ENCODE peak calls at places on chromosomes 6 and 20, in six cellular contexts. H is C1 segment of cervical spinal cord, M is dermis blood vessel endothelial cell, I is NT2/D1, W is AG04450, A is ELR. Y is an unnamed sample.

GRCh38 chr6:149210376-149210775 is 107.1 kb upstream of the TAB2 start:
- DNase-seq in A (peak), W (no peak), H (no peak), M (peak), I (no peak), Y (peak)

GRCh38 chr6:97626586-97627441 is 343.8 kb upstream of the MMS22L start:
- DNase-seq in M (no peak), W (no peak), A (peak), H (no peak), I (no peak), Y (no peak)

GRCh38 chr20:44011251-44011940 is 96.7 kb downstream of the TOX2 start:
- DNase-seq in I (no peak), A (no peak), M (no peak), H (no peak), W (no peak), Y (no peak)

GRCh38 chr6:90256698-90257485 is 39.8 kb downstream of the BACH2 start:
- DNase-seq in I (no peak), A (peak), H (no peak), W (peak), M (peak), Y (peak)

GRCh38 chr6:37056112-37056403 is 50.6 kb downstream of the FGD2 start:
- DNase-seq in W (no peak), A (no peak), I (no peak), M (no peak), H (no peak), Y (no peak)

GRCh38 chr20:42795399-42795798 is 394.3 kb downstream of the PTPRT start:
- DNase-seq in M (no peak), I (no peak), W (no peak), A (no peak), H (no peak), Y (no peak)

GRCh38 chr20:51094221-51094620 is 71.3 kb upstream of the KCNG1 start:
- DNase-seq in A (no peak), M (no peak), H (no peak), I (no peak), W (no peak), Y (no peak)

GRCh38 chr6:138953451-138953850 is 34.6 kb downstream of the REPS1 start:
- DNase-seq in H (no peak), I (no peak), W (no peak), A (peak), M (no peak), Y (peak)

GRCh38 chr6:134464690-134465411 is 146.9 kb upstream of the SGK1 start:
- DNase-seq in I (no peak), W (peak), H (no peak), A (peak), M (no peak), Y (peak)

GRCh38 chr20:17505664-17506517 is 25.3 kb downstream of the BFSP1 start:
- DNase-seq in A (peak), H (no peak), I (no peak), M (peak), W (no peak), Y (peak)

GRCh38 chr20:50242863-50243609 is 52.4 kb downstream of the CEBPB start:
- DNase-seq in I (no peak), H (peak), A (no peak), W (no peak), M (peak), Y (peak)

GRCh38 chr20:21430031-21430430 is 32.7 kb upstream of the NKX2-4 start:
- DNase-seq in M (no peak), A (no peak), H (no peak), W (no peak), I (no peak), Y (no peak)

GRCh38 chr6:126672654-126673053 is 332.7 kb downstream of the CENPW start:
- DNase-seq in H (no peak), I (no peak), A (no peak), W (no peak), M (no peak), Y (no peak)

GRCh38 chr6:88843040-88843439 is 120.4 kb downstream of the RNGTT start:
- DNase-seq in W (peak), A (peak), I (no peak), M (no peak), H (no peak), Y (no peak)

GRCh38 chr20:37492096-37492625 is 28.9 kb upstream of the NNAT start:
- DNase-seq in M (no peak), H (no peak), I (no peak), W (no peak), A (no peak), Y (no peak)

GRCh38 chr6:118627724-118628123 is 23.7 kb downstream of the CEP85L start:
- DNase-seq in H (no peak), M (no peak), W (no peak), I (no peak), A (no peak), Y (no peak)

GRCh38 chr6:27268803-27269202 is 21.3 kb downstream of the PRSS16 start:
- DNase-seq in M (no peak), H (no peak), A (no peak), W (no peak), I (no peak), Y (no peak)

GRCh38 chr6:36204068-36204753 is 7.7 kb downstream of the BRPF3 start:
- DNase-seq in H (no peak), I (no peak), A (no peak), M (no peak), W (no peak), Y (no peak)

GRCh38 chr6:154112181-154112809 is 73.3 kb downstream of the OPRM1 start:
- DNase-seq in A (peak), H (no peak), I (no peak), M (no peak), W (no peak), Y (peak)

GRCh38 chr6:149840345-149841075 is 23.6 kb downstream of the LRP11 start:
- DNase-seq in W (peak), I (no peak), M (peak), H (no peak), A (peak), Y (peak)

GRCh38 chr20:39282619-39283092 is 320.5 kb downstream of the DHX35 start:
- DNase-seq in I (peak), M (no peak), H (no peak), W (no peak), A (no peak), Y (no peak)

GRCh38 chr6:89475634-89476033 is 42.7 kb downstream of the ANKRD6 start:
- DNase-seq in W (no peak), M (no peak), H (no peak), A (no peak), I (no peak), Y (peak)

GRCh38 chr6:78909391-78909790 is 42.0 kb downstream of the IRAK1BP1 start:
- DNase-seq in A (peak), W (no peak), I (no peak), M (no peak), H (no peak), Y (no peak)

GRCh38 chr20:10370091-10370887 is 63.7 kb downstream of the MKKS start:
- DNase-seq in W (no peak), H (no peak), M (no peak), I (no peak), A (no peak), Y (no peak)

GRCh38 chr20:36173451-36173933 is 19.0 kb downstream of the EPB41L1 start:
- DNase-seq in M (peak), W (no peak), H (no peak), A (no peak), I (no peak), Y (no peak)

GRCh38 chr20:20010639-20011500 is 6.3 kb upstream of the NAA20 start:
- DNase-seq in A (peak), H (no peak), I (no peak), W (peak), M (peak), Y (no peak)

GRCh38 chr6:52820198-52820597 is 16.6 kb upstream of the GSTA1 start:
- DNase-seq in I (no peak), A (no peak), W (no peak), H (no peak), M (no peak), Y (no peak)

GRCh38 chr6:136803589-136803988 is 11.3 kb upstream of the MAP3K5 start:
- DNase-seq in H (no peak), W (no peak), M (no peak), I (no peak), A (no peak), Y (no peak)

GRCh38 chr6:151387581-151387980 is 3.8 kb downstream of the ZBTB2 start:
- DNase-seq in H (no peak), M (no peak), W (peak), I (no peak), A (peak), Y (no peak)

GRCh38 chr20:2756056-2756611 is 44.3 kb downstream of the CPXM1 start:
- DNase-seq in W (peak), M (peak), A (peak), H (no peak), I (no peak), Y (no peak)